ENCODE peak calls at places on chromosomes 11 and 22, in four cellular contexts. L is astrocyte of the spinal cord, R is brain microvascular endothelial cell, H is lung. E is an unnamed sample.

GRCh38 chr11:93268287-93269040 is 62.1 kb upstream of the DEUP1 start:
- DNase-seq in H (no peak), R (no peak), L (no peak), E (no peak)

GRCh38 chr11:11567862-11568650 is 53.7 kb downstream of the GALNT18 start:
- DNase-seq in R (no peak), L (peak), H (no peak), E (no peak)

GRCh38 chr11:8871283-8871775 is 39.7 kb upstream of the AKIP1 start:
- DNase-seq in R (peak), H (peak), L (peak), E (peak)

GRCh38 chr11:72308226-72309073 is 64.5 kb upstream of the PHOX2A start:
- DNase-seq in H (no peak), L (peak), R (peak), E (no peak)

GRCh38 chr22:48226026-48227013 is 1463.9 kb downstream of the TBC1D22A start:
- DNase-seq in L (no peak), R (no peak), H (no peak), E (no peak)

GRCh38 chr22:26377170-26377825 is 51.8 kb upstream of the ASPHD2 start:
- DNase-seq in R (no peak), L (no peak), H (no peak), E (no peak)

GRCh38 chr11:1387961-1388762 is 1.6 kb upstream of the BRSK2 start:
- DNase-seq in H (peak), L (no peak), R (no peak), E (peak)

GRCh38 chr22:41857860-41858199 is 24.9 kb downstream of the SREBF2 start:
- DNase-seq in L (no peak), R (no peak), H (no peak), E (no peak)

GRCh38 chr11:78801161-78801884 is 226.7 kb upstream of the NARS2 start:
- DNase-seq in H (peak), R (peak), L (peak), E (no peak)

GRCh38 chr11:33034983-33035382 is 4.4 kb upstream of the TCP11L1 start:
- DNase-seq in R (no peak), H (no peak), L (no peak), E (no peak)

GRCh38 chr11:73528877-73529530 is 68.9 kb downstream of the FAM168A start:
- DNase-seq in L (no peak), H (no peak), R (no peak), E (no peak)

GRCh38 chr22:24289781-24290181 is 19.1 kb downstream of the SPECC1L start:
- DNase-seq in R (no peak), L (no peak), H (no peak), E (no peak)

GRCh38 chr22:50599816-50600454 is 658 bp upstream of the MAPK8IP2 start:
- DNase-seq in L (no peak), R (no peak), H (no peak), E (peak)

GRCh38 chr11:37496196-37496595 is 898.2 kb upstream of the RAG2 start:
- DNase-seq in H (no peak), L (no peak), R (no peak), E (no peak)

GRCh38 chr11:8706673-8707432 is 24.3 kb downstream of the RPL27A start:
- DNase-seq in R (no peak), L (no peak), H (no peak), E (no peak)

GRCh38 chr11:77046060-77046501 is 11.9 kb downstream of the B3GNT6 start:
- DNase-seq in R (no peak), H (peak), L (no peak), E (no peak)

GRCh38 chr11:117095301-117096139 is 2.7 kb downstream of the SIK3 start:
- DNase-seq in R (no peak), H (no peak), L (no peak), E (no peak)

GRCh38 chr22:43110444-43110926 is at the start of gene BIK:
- DNase-seq in H (peak), L (no peak), R (no peak), E (no peak)

GRCh38 chr22:29580200-29580810 is 608 bp downstream of the NIPSNAP1 start:
- DNase-seq in R (no peak), H (no peak), L (no peak), E (no peak)

GRCh38 chr22:25232301-25232700 is 12.9 kb downstream of the CRYBB2 start:
- DNase-seq in L (no peak), R (no peak), H (no peak), E (no peak)

GRCh38 chr11:61023086-61024035 is 51.9 kb downstream of the CD6 start:
- DNase-seq in H (no peak), R (no peak), L (no peak), E (no peak)

GRCh38 chr11:11659567-11660341 is 37.9 kb upstream of the GALNT18 start:
- DNase-seq in L (no peak), R (no peak), H (no peak), E (no peak)

GRCh38 chr11:34558673-34559072 is 45.1 kb upstream of the ELF5 start:
- DNase-seq in R (no peak), L (no peak), H (no peak), E (no peak)

DNA sequence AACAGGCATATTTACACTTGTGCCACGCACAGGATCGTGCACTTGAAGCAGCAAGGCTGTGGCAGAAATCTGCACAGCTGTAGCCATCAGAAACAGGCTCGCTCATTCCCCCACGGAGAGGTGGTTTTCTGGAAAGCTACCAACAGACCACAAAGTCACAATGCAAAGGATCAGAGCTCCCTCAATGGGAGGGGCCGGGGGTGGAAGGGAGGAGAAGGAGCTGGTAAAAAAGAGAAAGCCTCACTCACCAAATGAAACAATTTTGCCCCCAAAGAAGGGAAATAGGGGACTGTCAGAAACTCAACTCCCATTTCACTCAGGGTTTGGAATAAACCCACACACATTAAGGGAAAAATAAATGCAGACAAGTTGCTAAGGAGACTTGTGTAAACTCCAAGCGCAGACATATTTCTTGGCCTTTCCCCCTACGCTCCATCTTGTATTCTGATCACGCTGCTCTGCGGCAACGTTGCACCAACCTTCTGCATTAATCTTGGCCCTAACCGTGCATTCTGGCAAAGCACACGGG is 43.2 kb upstream of the BLID start:
- DNase-seq in L (peak), R (no peak), H (no peak), E (no peak)
- H3K4me3 ChIP-seq in L (no peak), R (no peak), H (no peak), E (peak)

GRCh38 chr11:62539238-62539925 is 7.2 kb downstream of the AHNAK start:
- DNase-seq in H (peak), L (peak), R (peak), E (peak)

GRCh38 chr11:62542111-62542745 is 4.4 kb downstream of the AHNAK start:
- DNase-seq in H (no peak), R (no peak), L (no peak), E (no peak)

GRCh38 chr11:62538470-62539237 is 8.0 kb downstream of the AHNAK start:
- DNase-seq in R (no peak), L (no peak), H (no peak), E (peak)

GRCh38 chr11:62542750-62543567 is 3.6 kb downstream of the AHNAK start:
- DNase-seq in R (peak), L (peak), H (peak), E (peak)

DNA sequence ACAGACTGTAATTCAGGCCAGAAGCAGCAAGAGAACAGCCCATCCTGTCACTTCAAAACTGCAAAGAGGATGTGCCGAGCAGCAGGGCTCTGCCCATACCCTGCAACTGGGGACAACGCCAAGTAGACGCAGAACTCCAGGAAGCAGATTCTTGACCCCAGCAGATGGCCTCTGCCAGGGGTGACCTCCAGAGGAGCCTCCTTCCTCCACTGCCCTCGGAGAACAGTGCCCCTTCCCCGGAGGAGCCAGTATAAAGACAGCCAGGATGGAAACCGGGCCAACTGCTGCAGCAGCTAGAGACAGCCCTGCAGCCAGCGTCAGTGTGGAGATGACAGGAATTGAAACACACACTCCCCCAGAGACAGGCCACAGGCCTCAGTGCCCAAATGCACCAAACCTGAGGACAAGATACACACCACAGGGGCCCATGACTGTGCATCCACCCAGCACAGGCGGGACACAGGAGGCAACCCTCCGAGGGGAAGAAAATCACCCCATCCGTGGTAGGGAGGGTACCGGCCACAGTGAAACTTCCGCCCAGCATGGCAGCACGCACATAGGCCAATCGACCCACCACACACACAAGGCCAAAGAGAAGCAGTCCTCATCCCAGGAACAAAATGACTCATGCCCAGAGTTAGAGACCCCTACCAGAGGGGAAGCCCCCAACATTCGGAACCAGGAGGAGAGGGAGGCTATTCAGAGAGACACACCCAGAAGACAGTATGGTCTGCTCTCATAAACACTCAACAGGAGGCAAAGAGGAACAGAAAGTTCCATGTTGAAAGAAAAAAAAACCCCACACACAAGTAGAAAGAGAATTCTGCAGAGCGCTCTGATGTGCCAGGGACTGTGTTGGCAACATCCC is 5.6 kb downstream of the AHNAK start:
- DNase-seq in R (no peak), L (no peak), H (no peak), E (no peak)
- H3K4me3 ChIP-seq in R (peak), L (peak), H (no peak), E (no peak)

GRCh38 chr11:7486731-7487130 is 1.4 kb downstream of the OLFML1 start:
- DNase-seq in H (no peak), R (no peak), L (no peak), E (no peak)

GRCh38 chr11:7485854-7486425 is 634 bp downstream of the OLFML1 start:
- DNase-seq in H (no peak), L (no peak), R (no peak), E (no peak)

GRCh38 chr11:7484645-7485044 is 661 bp upstream of the OLFML1 start:
- DNase-seq in H (no peak), L (no peak), R (no peak), E (no peak)

GRCh38 chr11:7487360-7487759 is 2.1 kb downstream of the OLFML1 start:
- DNase-seq in L (no peak), R (no peak), H (no peak), E (no peak)

GRCh38 chr11:7485136-7485853 is at the start of gene OLFML1:
- DNase-seq in R (no peak), H (no peak), L (no peak), E (no peak)
- H3K4me3 ChIP-seq in R (no peak), H (peak), L (no peak), E (peak)

DNA sequence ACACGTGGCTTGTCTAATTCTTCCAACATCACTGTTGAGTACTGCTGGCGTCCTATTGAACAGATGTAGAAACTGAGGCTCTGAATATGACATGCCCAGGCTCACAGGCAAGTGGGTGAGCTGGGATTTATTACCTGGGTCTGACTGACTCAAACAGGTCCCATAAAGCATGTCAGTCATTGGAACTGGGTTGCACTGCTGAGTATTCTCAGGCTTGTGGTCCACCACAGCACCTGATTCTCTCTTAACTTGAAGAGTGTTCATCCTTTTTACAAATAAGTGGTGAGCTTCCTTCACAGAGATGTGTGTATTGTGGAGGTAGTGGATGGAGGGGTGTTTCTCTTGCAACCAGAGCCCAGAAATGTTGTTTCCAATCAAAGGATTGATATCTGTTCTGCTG is 44.5 kb downstream of the SC5D start:
- DNase-seq in H (no peak), L (no peak), R (no peak), E (no peak)
- H3K4me3 ChIP-seq in H (no peak), L (no peak), R (no peak), E (no peak)

GRCh38 chr11:35583843-35584242 is 34.4 kb upstream of the FJX1 start:
- DNase-seq in H (no peak), L (no peak), R (no peak), E (no peak)

GRCh38 chr11:35583126-35583525 is 35.1 kb upstream of the FJX1 start:
- DNase-seq in R (peak), L (peak), H (no peak), E (no peak)

GRCh38 chr11:35580397-35580781 is 37.9 kb upstream of the FJX1 start:
- DNase-seq in H (no peak), L (no peak), R (no peak), E (no peak)

GRCh38 chr11:35579557-35580396 is 38.5 kb upstream of the FJX1 start:
- DNase-seq in H (no peak), L (peak), R (peak), E (no peak)

GRCh38 chr11:35582033-35582432 is 36.2 kb upstream of the FJX1 start:
- DNase-seq in H (no peak), R (no peak), L (no peak), E (no peak)
- H3K4me3 ChIP-seq in H (no peak), R (no peak), L (no peak), E (no peak)

E was measured in aorta.